ENCODE peak calls at places on chromosomes 11 and 22, in six cellular contexts. F is IMR-90, W is body of pancreas, Z is AG04450, H is astrocyte of the cerebellum, V is fibroblast of villous mesenchyme. E is an unnamed sample.

GRCh38 chr11:10149553-10149952 is 144.5 kb downstream of the SBF2 start:
- DNase-seq in Z (no peak), H (no peak), V (no peak), F (no peak), W (no peak), E (no peak)

GRCh38 chr11:20621679-20622078 is 22.3 kb downstream of the SLC6A5 start:
- DNase-seq in F (no peak), Z (no peak), V (no peak), W (no peak), H (no peak), E (no peak)

GRCh38 chr11:70568504-70569172 is 170.3 kb downstream of the CTTN start:
- DNase-seq in V (peak; percentile 18), W (no peak), H (no peak), F (peak; percentile 24), Z (no peak), E (no peak)

GRCh38 chr11:84384637-84385227 is 1098.6 kb upstream of the CCDC90B start:
- DNase-seq in V (peak; percentile 32), Z (peak; percentile 3), W (peak; percentile 56), H (peak; percentile 31), F (peak; percentile 34), E (no peak)

GRCh38 chr11:22797081-22797480 is 32.5 kb downstream of the SVIP start:
- DNase-seq in F (no peak), H (no peak), V (no peak), W (no peak), Z (no peak), E (no peak)

GRCh38 chr11:3989251-3989650 is 105.3 kb upstream of the RRM1 start:
- DNase-seq in H (no peak), F (no peak), W (no peak), V (no peak), Z (no peak), E (no peak)

GRCh38 chr22:21796863-21797262 is 61.3 kb upstream of the YPEL1 start:
- DNase-seq in F (no peak), W (no peak), H (no peak), V (no peak), Z (no peak), E (no peak)

GRCh38 chr22:44160416-44160815 is 20.3 kb upstream of the PARVG start:
- DNase-seq in W (no peak), H (no peak), F (no peak), Z (no peak), V (no peak), E (no peak)

DNA sequence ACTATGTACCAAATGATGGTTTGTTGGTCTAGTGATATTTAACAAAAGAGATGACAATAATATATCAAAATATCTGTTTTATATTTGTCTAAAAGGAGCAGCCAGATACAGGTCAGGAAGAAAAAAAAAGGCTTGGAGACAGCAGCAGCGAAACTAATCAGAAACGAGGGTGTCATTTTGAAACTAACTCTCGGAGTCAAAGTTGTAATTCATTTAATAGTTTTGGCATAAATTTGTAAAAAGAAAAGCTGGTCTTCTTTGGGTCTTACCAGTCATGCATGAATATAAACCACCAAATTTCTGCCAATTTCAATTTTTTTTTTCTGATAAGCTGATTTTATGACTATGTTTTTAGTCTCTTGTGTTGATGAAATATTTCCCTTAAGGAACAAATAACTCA is 25.5 kb downstream of the NPAT start:
- DNase-seq in H (no peak), W (no peak), V (no peak), F (no peak), Z (no peak), E (no peak)
- H3K4me3 ChIP-seq in H (no peak overlapping the region), W (no peak overlapping the region), V (no peak overlapping the region), F (no peak overlapping the region), Z (no peak overlapping the region), E (no peak overlapping the region)

DNA sequence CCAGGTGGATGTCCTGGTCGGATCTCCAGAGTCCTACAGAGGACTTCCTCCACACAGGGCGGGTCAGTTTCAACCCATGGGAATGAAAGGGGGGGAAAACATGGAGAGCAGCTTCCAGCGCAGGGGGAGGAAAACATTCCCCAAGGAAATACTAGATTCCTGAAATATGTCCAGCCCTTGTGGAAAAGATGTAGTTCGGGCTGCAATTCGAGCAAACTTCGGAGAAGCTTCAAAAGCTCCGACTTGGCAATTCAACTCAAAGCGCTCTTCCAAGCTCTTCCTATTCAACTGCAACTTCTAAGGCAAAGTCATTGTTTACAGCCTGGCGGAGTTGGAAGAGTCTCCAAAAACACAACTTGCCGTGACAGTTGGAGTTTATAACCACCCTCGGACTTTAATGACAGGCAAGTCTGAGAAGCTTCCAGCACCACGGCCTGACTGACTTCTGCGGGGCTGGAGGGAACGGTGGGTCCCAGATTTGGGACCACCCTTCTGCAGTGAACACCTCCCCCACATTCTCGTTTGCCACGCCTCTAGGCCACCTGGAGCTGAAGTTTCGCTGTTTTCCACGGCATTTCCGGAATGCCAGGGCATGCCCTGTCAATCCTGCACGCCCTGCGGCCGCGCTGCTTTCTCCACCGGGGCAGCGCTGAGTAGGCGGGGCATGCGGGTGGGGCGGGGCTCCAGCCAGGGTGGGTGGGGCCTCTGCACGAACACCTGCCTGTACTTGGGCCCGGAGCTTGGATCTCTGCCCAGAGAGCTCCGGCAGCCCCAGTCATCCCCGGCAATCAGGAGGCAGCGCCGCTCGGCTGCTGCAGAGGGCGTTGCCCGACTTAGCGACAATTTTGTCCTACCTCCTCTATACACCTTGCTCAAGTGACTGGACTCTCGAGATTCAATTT is 49.0 kb upstream of the BIRC3 start:
- DNase-seq in W (peak; percentile 95), Z (no peak), H (no peak), V (peak; percentile 75), F (peak; percentile 55), E (no peak)
- TF ChIP-seq CTCF in W (peak; percentile 79), Z (peak; percentile 38), H (peak; percentile 33), V (peak; percentile 55), F (peak; percentile 24), E (peak; percentile 65)

GRCh38 chr11:67416416-67417335 is 1.2 kb downstream of the CARNS1 start:
- DNase-seq in F (no peak), V (no peak), W (no peak), H (no peak), Z (no peak), E (no peak)
- H3K4me3 ChIP-seq in F (no peak overlapping the region), V (no peak overlapping the region), W (no peak overlapping the region), H (no peak overlapping the region), Z (no peak overlapping the region), E (peak overlapping the region; percentile 45)

GRCh38 chr11:72413914-72414628 is 20.3 kb downstream of the CLPB start:
- DNase-seq in V (peak; percentile 80), Z (peak; percentile 51), W (peak; percentile 89), F (peak; percentile 76), H (peak; percentile 47), E (peak; percentile 39)

GRCh38 chr11:72421351-72421750 is 13.0 kb downstream of the CLPB start:
- DNase-seq in V (no peak), F (peak; percentile 20), Z (no peak), W (no peak), H (no peak), E (no peak)

GRCh38 chr11:72423840-72424239 is 10.5 kb downstream of the CLPB start:
- DNase-seq in V (no peak), Z (no peak), F (no peak), W (no peak), H (no peak), E (no peak)

GRCh38 chr11:72422414-72422813 is 11.9 kb downstream of the CLPB start:
- DNase-seq in W (no peak), V (peak; percentile 41), H (no peak), F (no peak), Z (no peak), E (no peak)

GRCh38 chr11:72418834-72419560 is 15.3 kb downstream of the CLPB start:
- DNase-seq in Z (no peak), F (no peak), V (no peak), H (no peak), W (no peak), E (no peak)
- TF ChIP-seq CTCF in Z (no peak), F (no peak), V (no peak), H (peak; percentile 6), W (no peak), E (peak; percentile 16)

DNA sequence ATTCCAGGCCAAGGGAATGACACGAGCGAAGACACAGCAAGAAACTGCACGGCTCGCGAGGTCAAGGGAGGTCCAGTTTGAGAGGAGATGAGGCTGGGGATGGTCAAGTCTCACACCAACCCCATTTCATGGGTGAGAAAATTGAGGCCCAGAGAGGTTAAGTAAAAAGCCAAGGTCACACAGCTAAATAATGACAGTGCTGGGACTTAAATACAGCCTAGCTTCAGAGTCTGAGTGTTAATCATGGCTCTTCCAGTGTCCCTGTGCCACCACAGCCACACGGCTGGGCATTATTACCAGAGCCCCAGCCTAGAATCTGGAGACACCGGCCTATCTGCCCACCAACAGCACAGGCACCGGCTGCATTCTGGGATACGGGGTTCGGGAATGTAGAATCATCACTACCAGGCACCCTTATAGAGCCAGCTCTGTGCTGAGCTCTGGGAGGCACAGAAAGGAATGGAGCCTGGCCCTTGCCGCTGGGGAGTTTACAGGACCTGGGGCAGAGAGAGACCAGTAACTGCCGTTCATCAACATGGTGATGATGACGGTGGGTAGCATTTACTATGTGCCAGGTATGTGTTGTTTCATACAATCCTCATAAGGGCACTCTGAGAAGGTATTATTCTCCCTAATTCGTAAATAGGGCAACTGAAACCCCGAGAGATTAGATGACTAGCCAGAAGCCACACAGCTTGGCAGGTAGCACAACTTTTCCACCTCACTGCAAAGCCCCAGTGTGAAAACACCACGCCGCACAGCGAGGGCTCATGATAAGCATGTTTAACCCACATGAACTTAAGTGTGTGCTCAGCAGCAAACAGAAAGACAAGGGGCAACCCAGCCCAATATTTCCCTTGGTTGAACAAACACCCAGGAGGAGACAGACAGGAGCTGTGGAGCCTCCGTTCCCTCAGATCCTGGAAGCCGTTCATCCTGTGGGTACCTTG is 51.9 kb downstream of the CD6 start:
- DNase-seq in H (no peak), F (no peak), V (no peak), W (no peak), Z (no peak), E (no peak)
- H3K4me3 ChIP-seq in H (no peak overlapping the region), F (no peak overlapping the region), V (no peak overlapping the region), W (no peak overlapping the region), Z (no peak overlapping the region), E (no peak overlapping the region)

GRCh38 chr11:8773125-8773524 is 90.5 kb downstream of the RPL27A start:
- DNase-seq in F (no peak), Z (no peak), W (no peak), H (no peak), V (no peak), E (no peak)

GRCh38 chr11:8776209-8776608 is 93.6 kb downstream of the RPL27A start:
- DNase-seq in H (no peak), F (no peak), Z (no peak), V (no peak), W (peak; percentile 43), E (no peak)

GRCh38 chr11:8773916-8774537 is 91.4 kb downstream of the RPL27A start:
- DNase-seq in H (no peak), F (no peak), W (no peak), V (no peak), Z (no peak), E (no peak)

GRCh38 chr11:8777907-8778767 is 95.5 kb downstream of the RPL27A start:
- DNase-seq in V (peak; percentile 60), W (peak; percentile 49), F (peak; percentile 71), H (peak; percentile 42), Z (no peak), E (no peak)

GRCh38 chr11:8775341-8776133 is 92.9 kb downstream of the RPL27A start:
- DNase-seq in H (no peak), Z (no peak), F (no peak), V (no peak), W (peak; percentile 47), E (no peak)
- TF ChIP-seq CTCF in H (no peak), Z (no peak), F (no peak), V (no peak), W (no peak), E (no peak)

E was measured in retinal pigment epithelial cell.